ENCODE peak calls at places on chromosomes 12 and 14, in four cellular contexts. One of them, this sample, is unnamed.

GRCh38 chr12:46260913-46261476 is 7.8 kb downstream of the SLC38A1 start:
- DNase-seq in ecto neural progenitor cell: no peak
- DNase-seq in PC-9: peak
- DNase-seq in posterior cingulate gyrus: no peak
- DNase-seq in this sample: peak

GRCh38 chr12:100359822-100360221 is 2.9 kb downstream of the SLC17A8 start:
- DNase-seq in ecto neural progenitor cell: no peak
- DNase-seq in PC-9: no peak
- DNase-seq in posterior cingulate gyrus: no peak
- DNase-seq in this sample: no peak

GRCh38 chr12:104627231-104627974 is 170.7 kb downstream of the CHST11 start:
- DNase-seq in ecto neural progenitor cell: no peak
- DNase-seq in PC-9: no peak
- DNase-seq in posterior cingulate gyrus: no peak
- DNase-seq in this sample: no peak

GRCh38 chr12:83057436-83057835 is 370.7 kb downstream of the TMTC2 start:
- DNase-seq in ecto neural progenitor cell: no peak
- DNase-seq in PC-9: no peak
- DNase-seq in posterior cingulate gyrus: no peak
- DNase-seq in this sample: no peak

GRCh38 chr14:39731912-39732311 is 299.7 kb upstream of the FBXO33 start:
- DNase-seq in ecto neural progenitor cell: no peak
- DNase-seq in PC-9: no peak
- DNase-seq in posterior cingulate gyrus: no peak
- DNase-seq in this sample: no peak

GRCh38 chr12:53060721-53061276 is 10.9 kb downstream of the TNS2 start:
- DNase-seq in ecto neural progenitor cell: no peak
- DNase-seq in PC-9: no peak
- DNase-seq in posterior cingulate gyrus: no peak
- DNase-seq in this sample: no peak

GRCh38 chr12:117013726-117014125 is 85.5 kb downstream of the TESC start:
- DNase-seq in ecto neural progenitor cell: no peak
- DNase-seq in PC-9: no peak
- DNase-seq in posterior cingulate gyrus: no peak
- DNase-seq in this sample: no peak

GRCh38 chr12:75699728-75700496 is 188.5 kb upstream of the KRR1 start:
- DNase-seq in ecto neural progenitor cell: no peak
- DNase-seq in PC-9: no peak
- DNase-seq in posterior cingulate gyrus: no peak
- DNase-seq in this sample: no peak

GRCh38 chr14:77204457-77204796 is 22.8 kb downstream of the TMEM63C start:
- DNase-seq in ecto neural progenitor cell: no peak
- DNase-seq in PC-9: no peak
- DNase-seq in posterior cingulate gyrus: no peak
- DNase-seq in this sample: peak

GRCh38 chr12:27772328-27773049 is 7.5 kb upstream of the KLHL42 start:
- DNase-seq in ecto neural progenitor cell: no peak
- DNase-seq in PC-9: peak
- DNase-seq in posterior cingulate gyrus: no peak
- DNase-seq in this sample: no peak

GRCh38 chr12:51482808-51483532 is 58.3 kb downstream of the SLC4A8 start:
- DNase-seq in ecto neural progenitor cell: no peak
- DNase-seq in PC-9: no peak
- DNase-seq in posterior cingulate gyrus: no peak
- DNase-seq in this sample: no peak

GRCh38 chr14:100660498-100661339 is 66.0 kb upstream of the DLK1 start:
- DNase-seq in ecto neural progenitor cell: no peak
- DNase-seq in PC-9: peak
- DNase-seq in posterior cingulate gyrus: no peak
- DNase-seq in this sample: peak

GRCh38 chr14:60356921-60357550 is 108.0 kb downstream of the PPM1A start:
- DNase-seq in ecto neural progenitor cell: peak
- DNase-seq in PC-9: no peak
- DNase-seq in posterior cingulate gyrus: no peak
- DNase-seq in this sample: peak

GRCh38 chr12:89476889-89477288 is 47.7 kb downstream of the GALNT4 start:
- DNase-seq in ecto neural progenitor cell: no peak
- DNase-seq in PC-9: no peak
- DNase-seq in posterior cingulate gyrus: no peak
- DNase-seq in this sample: no peak

GRCh38 chr12:45369065-45369464 is 153.2 kb downstream of the ANO6 start:
- DNase-seq in ecto neural progenitor cell: no peak
- DNase-seq in PC-9: no peak
- DNase-seq in posterior cingulate gyrus: no peak
- DNase-seq in this sample: no peak

GRCh38 chr12:57146092-57146491 is 1.3 kb downstream of the LRP1-AS start:
- DNase-seq in ecto neural progenitor cell: no peak
- DNase-seq in PC-9: no peak
- DNase-seq in posterior cingulate gyrus: no peak
- DNase-seq in this sample: no peak

GRCh38 chr14:50775357-50775756 is 55.6 kb downstream of the NIN start:
- DNase-seq in ecto neural progenitor cell: no peak
- DNase-seq in PC-9: peak
- DNase-seq in posterior cingulate gyrus: no peak
- DNase-seq in this sample: no peak

GRCh38 chr14:64510825-64511679 is 6.5 kb downstream of the ZBTB1 start:
- DNase-seq in ecto neural progenitor cell: peak
- DNase-seq in PC-9: peak
- DNase-seq in posterior cingulate gyrus: peak
- DNase-seq in this sample: peak

GRCh38 chr12:101706403-101706802 is 9.0 kb downstream of the CHPT1 start:
- DNase-seq in ecto neural progenitor cell: no peak
- DNase-seq in PC-9: no peak
- DNase-seq in posterior cingulate gyrus: no peak
- DNase-seq in this sample: no peak

GRCh38 chr14:61514006-61514830 is 181.1 kb upstream of the HIF1A start:
- DNase-seq in ecto neural progenitor cell: no peak
- DNase-seq in PC-9: peak
- DNase-seq in posterior cingulate gyrus: no peak
- DNase-seq in this sample: no peak

GRCh38 chr12:93459097-93459496 is 8.2 kb upstream of the MRPL42 start:
- DNase-seq in ecto neural progenitor cell: no peak
- DNase-seq in PC-9: no peak
- DNase-seq in posterior cingulate gyrus: no peak
- DNase-seq in this sample: no peak

GRCh38 chr12:132154941-132155770 is 10.9 kb downstream of the NOC4L start:
- DNase-seq in ecto neural progenitor cell: no peak
- DNase-seq in PC-9: no peak
- DNase-seq in posterior cingulate gyrus: no peak
- DNase-seq in this sample: no peak